ENCODE peak calls at places on chromosomes 12 and 14, in four cellular contexts. One of them, this sample, is unnamed.

GRCh38 chr12:7782055-7782454 is 7.1 kb upstream of the NANOG start:
- DNase-seq in SK-N-SH: no peak
- DNase-seq in HepG2: no peak
- DNase-seq in GM12878: no peak
- DNase-seq in this sample: no peak

GRCh38 chr12:42987216-42987631 is 397.7 kb upstream of the PRICKLE1 start:
- DNase-seq in GM12878: no peak
- DNase-seq in SK-N-SH: peak; percentile 55
- DNase-seq in HepG2: no peak
- DNase-seq in this sample: no peak

GRCh38 chr12:664779-665092 is 1.5 kb upstream of the NINJ2 start:
- DNase-seq in GM12878: no peak
- DNase-seq in SK-N-SH: no peak
- DNase-seq in HepG2: no peak
- DNase-seq in this sample: no peak

GRCh38 chr14:60151715-60152114 is 13.5 kb downstream of the DHRS7 start:
- DNase-seq in SK-N-SH: peak; percentile 76
- DNase-seq in HepG2: no peak
- DNase-seq in GM12878: no peak
- DNase-seq in this sample: no peak

GRCh38 chr12:79689477-79690155 is 1.1 kb downstream of the PAWR start:
- DNase-seq in HepG2: peak; percentile 27
- DNase-seq in SK-N-SH: peak; percentile 52
- DNase-seq in GM12878: no peak
- DNase-seq in this sample: no peak

GRCh38 chr12:1630827-1631591 is 2.0 kb downstream of the WNT5B start:
- DNase-seq in SK-N-SH: peak; percentile 49
- DNase-seq in HepG2: peak; percentile 24
- DNase-seq in GM12878: no peak
- DNase-seq in this sample: no peak

GRCh38 chr12:54018608-54018984 is 9.6 kb upstream of the HOXC6 start:
- DNase-seq in SK-N-SH: peak; percentile 66
- DNase-seq in GM12878: no peak
- DNase-seq in HepG2: no peak
- DNase-seq in this sample: no peak

GRCh38 chr12:87923361-87923760 is 105.8 kb downstream of the C12orf50 start:
- DNase-seq in HepG2: no peak
- DNase-seq in SK-N-SH: no peak
- DNase-seq in GM12878: no peak
- DNase-seq in this sample: no peak

GRCh38 chr14:104707629-104708595 is 16.1 kb upstream of the ADSS1 start:
- DNase-seq in GM12878: no peak
- DNase-seq in SK-N-SH: no peak
- DNase-seq in HepG2: no peak
- DNase-seq in this sample: no peak

GRCh38 chr12:124740691-124741137 is 123.0 kb downstream of the SCARB1 start:
- DNase-seq in SK-N-SH: no peak
- DNase-seq in GM12878: no peak
- DNase-seq in HepG2: peak; percentile 71
- DNase-seq in this sample: no peak

GRCh38 chr14:71358209-71358931 is 451.1 kb downstream of the PCNX1 start:
- DNase-seq in HepG2: no peak
- DNase-seq in GM12878: peak; percentile 56
- DNase-seq in SK-N-SH: no peak
- DNase-seq in this sample: no peak

GRCh38 chr12:94244165-94245133 is 96.1 kb downstream of the PLXNC1 start:
- DNase-seq in GM12878: no peak
- DNase-seq in SK-N-SH: no peak
- DNase-seq in HepG2: no peak
- DNase-seq in this sample: no peak

GRCh38 chr14:67820428-67820881 is 876 bp downstream of the RAD51B start:
- DNase-seq in HepG2: peak; percentile 12
- DNase-seq in GM12878: no peak
- DNase-seq in SK-N-SH: peak; percentile 18
- DNase-seq in this sample: no peak

DNA sequence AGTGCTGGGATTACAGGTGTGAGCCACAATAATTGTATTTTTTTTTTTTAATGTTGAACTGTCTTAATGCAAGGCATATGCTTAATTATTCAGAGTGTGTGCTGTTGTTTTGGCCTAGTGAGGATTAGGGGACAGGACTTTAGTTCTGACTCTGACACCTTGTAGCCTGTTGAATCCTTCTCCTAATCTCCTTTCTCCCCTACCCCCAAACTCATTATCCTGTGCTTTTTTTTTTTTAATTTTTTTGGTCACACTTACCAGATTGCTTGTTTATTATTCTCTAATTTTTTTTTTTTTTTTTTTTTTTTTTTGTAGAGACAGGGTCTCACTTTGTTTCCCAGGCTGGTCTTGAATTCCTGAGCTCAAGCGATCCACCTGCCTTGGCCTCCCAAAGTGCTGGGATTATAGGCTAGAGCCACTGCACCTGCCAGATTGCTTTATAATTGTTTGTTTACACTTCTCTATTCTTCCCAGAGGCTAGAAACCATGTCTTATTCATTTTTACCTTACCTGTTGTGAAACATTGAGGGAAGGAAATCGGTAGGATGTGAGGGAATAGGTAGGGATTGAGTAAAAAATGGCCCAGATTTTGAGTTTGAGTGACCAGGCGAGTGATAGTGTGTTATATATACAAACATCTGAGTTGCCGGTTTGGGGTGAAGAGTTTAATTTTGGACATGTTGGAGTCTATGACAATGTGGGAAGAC is 32.2 kb downstream of the DIP2B start:
- DNase-seq in GM12878: no peak
- DNase-seq in HepG2: no peak
- DNase-seq in SK-N-SH: no peak
- DNase-seq in this sample: no peak
- TF ChIP-seq TCF12 in GM12878: no peak
- TF ChIP-seq TCF12 in HepG2: no peak
- TF ChIP-seq TCF12 in SK-N-SH: no peak
- TF ChIP-seq TCF12 in this sample: no peak

GRCh38 chr12:116919247-116919671 is 8.5 kb downstream of the FBXW8 start:
- DNase-seq in HepG2: no peak
- DNase-seq in GM12878: no peak
- DNase-seq in SK-N-SH: no peak
- DNase-seq in this sample: no peak
- H3K27ac ChIP-seq in HepG2: no peak overlapping the region
- H3K27ac ChIP-seq in GM12878: no peak overlapping the region
- H3K27ac ChIP-seq in SK-N-SH: no peak overlapping the region
- H3K27ac ChIP-seq in this sample: no peak overlapping the region

DNA sequence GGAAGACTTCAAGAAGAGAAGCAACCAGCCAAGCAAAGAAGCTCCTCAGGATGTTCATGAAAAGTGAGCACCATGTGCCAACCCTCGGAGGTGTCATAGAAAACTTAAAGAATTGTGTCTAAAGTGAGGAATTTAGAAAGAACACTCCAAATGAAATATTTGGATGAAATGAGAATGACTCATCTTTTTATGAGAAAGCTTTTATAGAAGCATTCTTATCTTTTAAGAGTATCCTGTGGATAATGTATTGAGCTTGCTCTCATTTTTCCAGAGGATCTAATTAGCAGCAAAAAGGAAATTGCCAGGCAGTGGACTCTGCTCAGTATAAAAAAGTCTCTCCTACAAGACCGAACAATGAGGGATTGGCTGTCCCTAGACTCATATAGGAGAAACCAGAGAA is 454.9 kb downstream of the LRIG3 start:
- DNase-seq in SK-N-SH: no peak
- DNase-seq in HepG2: no peak
- DNase-seq in GM12878: no peak
- DNase-seq in this sample: no peak
- TF ChIP-seq TCF12 in SK-N-SH: peak; percentile 16
- TF ChIP-seq TCF12 in HepG2: no peak
- TF ChIP-seq TCF12 in GM12878: no peak
- TF ChIP-seq TCF12 in this sample: no peak

DNA sequence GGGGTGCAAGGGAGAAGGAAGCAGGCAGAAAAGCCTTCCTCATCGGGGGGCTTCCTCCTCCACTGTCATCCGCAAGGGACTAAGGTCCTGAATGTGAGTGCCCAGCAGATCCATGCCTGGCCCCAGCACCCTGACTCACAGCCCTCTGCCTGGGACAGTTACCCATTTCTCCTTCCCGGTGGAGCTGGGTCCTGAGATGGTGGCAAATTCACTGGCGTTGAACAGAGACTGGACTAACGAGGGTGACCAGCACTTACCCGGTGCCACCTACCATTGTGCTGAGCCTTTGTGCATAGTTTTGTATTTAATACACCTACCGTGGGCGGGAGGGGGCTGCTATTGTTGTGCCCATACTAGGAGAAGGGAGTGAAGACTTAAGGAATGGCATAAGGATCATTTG is 30.9 kb upstream of the PLEKHG6 start:
- DNase-seq in HepG2: no peak
- DNase-seq in GM12878: no peak
- DNase-seq in SK-N-SH: no peak
- DNase-seq in this sample: no peak
- H3K27ac ChIP-seq in HepG2: peak overlapping the region; percentile 75
- H3K27ac ChIP-seq in GM12878: no peak overlapping the region
- H3K27ac ChIP-seq in SK-N-SH: peak overlapping the region; percentile 88
- H3K27ac ChIP-seq in this sample: no peak overlapping the region

GRCh38 chr12:76967181-76967885 is 88.5 kb upstream of the CSRP2 start:
- DNase-seq in GM12878: no peak
- DNase-seq in HepG2: no peak
- DNase-seq in SK-N-SH: no peak
- DNase-seq in this sample: no peak
- TF ChIP-seq TCF12 in GM12878: no peak
- TF ChIP-seq TCF12 in HepG2: no peak
- TF ChIP-seq TCF12 in SK-N-SH: no peak
- TF ChIP-seq TCF12 in this sample: no peak

GRCh38 chr12:98646165-98646764 is 1.2 kb downstream of the APAF1 start:
- DNase-seq in SK-N-SH: no peak
- DNase-seq in HepG2: peak; percentile 5
- DNase-seq in GM12878: no peak
- DNase-seq in this sample: no peak
- H3K27ac ChIP-seq in SK-N-SH: peak overlapping the region; percentile 97
- H3K27ac ChIP-seq in HepG2: peak overlapping the region; percentile 84
- H3K27ac ChIP-seq in GM12878: peak overlapping the region; percentile 94
- H3K27ac ChIP-seq in this sample: no peak overlapping the region

DNA sequence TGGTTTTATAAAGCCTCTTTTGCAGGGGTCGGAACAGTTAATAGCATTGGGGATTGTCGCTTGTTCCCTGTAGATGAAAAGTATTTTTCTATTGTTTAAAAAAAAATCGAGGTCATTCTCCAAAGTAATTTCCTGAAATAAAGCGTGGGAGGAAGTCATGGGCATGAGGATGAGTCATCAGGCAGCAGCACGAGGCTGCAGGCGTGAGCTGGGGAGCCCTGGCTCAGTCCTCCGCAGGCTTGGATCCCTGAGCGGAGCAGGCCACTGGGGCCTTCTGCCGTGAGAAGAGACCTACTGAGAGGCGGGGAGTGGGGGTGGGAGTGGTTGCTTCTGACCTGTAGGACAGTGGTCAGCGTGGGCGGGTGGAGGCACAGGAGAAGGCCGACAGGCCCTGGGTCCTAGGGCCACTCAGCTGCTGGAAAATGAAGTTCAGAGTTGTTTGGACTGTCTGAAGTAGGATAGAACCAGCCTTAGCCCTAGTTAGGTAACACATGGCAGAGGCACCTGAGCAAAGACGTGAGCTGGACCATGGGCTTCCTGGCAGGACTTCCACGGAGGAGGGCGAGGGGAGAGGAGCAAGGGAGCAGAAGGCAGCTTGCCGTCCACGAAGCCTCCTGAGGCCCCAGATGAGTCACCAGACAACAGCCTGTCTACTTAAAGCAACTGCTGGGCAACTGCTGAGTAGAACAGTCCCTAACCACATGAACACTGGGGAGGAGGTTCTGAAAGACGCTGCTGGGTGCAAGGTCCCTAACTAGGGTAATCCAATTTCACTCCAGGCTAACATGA is 21.1 kb upstream of the LGALS3 start:
- DNase-seq in GM12878: no peak
- DNase-seq in HepG2: peak; percentile 83
- DNase-seq in SK-N-SH: no peak
- DNase-seq in this sample: no peak
- TF ChIP-seq TCF12 in GM12878: no peak
- TF ChIP-seq TCF12 in HepG2: no peak
- TF ChIP-seq TCF12 in SK-N-SH: no peak
- TF ChIP-seq TCF12 in this sample: no peak

GRCh38 chr14:51333901-51334432 is 93.9 kb downstream of the TMX1 start:
- DNase-seq in HepG2: no peak
- DNase-seq in GM12878: no peak
- DNase-seq in SK-N-SH: no peak
- DNase-seq in this sample: no peak

GRCh38 chr14:51335521-51335920 is 95.5 kb downstream of the TMX1 start:
- DNase-seq in GM12878: no peak
- DNase-seq in HepG2: no peak
- DNase-seq in SK-N-SH: no peak
- DNase-seq in this sample: no peak

GRCh38 chr14:51336304-51336703 is 96.3 kb downstream of the TMX1 start:
- DNase-seq in GM12878: no peak
- DNase-seq in SK-N-SH: no peak
- DNase-seq in HepG2: no peak
- DNase-seq in this sample: no peak

GRCh38 chr14:51331651-51332367 is 91.8 kb downstream of the TMX1 start:
- DNase-seq in GM12878: no peak
- DNase-seq in SK-N-SH: no peak
- DNase-seq in HepG2: no peak
- DNase-seq in this sample: no peak

DNA sequence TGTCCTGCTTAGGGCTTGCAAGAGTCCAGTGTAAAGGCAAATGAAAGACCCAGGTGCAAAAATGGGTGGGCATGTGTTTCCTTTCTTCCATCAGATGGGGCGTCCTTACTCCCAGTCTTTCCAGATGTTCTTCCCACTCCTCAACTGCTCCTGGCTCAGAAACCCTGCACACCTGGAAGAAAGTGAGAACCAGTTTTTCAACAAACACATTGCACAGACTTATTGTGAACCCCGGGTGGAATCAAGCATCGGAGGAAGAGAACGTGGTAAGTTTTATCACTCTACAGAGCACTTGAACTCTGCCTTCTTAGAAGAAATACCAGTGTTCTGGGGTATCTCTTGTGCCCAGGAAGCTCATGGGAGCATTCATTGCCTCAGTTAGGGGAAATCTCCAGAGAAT is 93.3 kb downstream of the TMX1 start:
- DNase-seq in GM12878: no peak
- DNase-seq in SK-N-SH: no peak
- DNase-seq in HepG2: no peak
- DNase-seq in this sample: no peak
- H3K27ac ChIP-seq in GM12878: no peak overlapping the region
- H3K27ac ChIP-seq in SK-N-SH: peak overlapping the region; percentile 83
- H3K27ac ChIP-seq in HepG2: no peak overlapping the region
- H3K27ac ChIP-seq in this sample: no peak overlapping the region

GRCh38 chr12:111438501-111438900 is 32.8 kb downstream of the SH2B3 start:
- DNase-seq in SK-N-SH: no peak
- DNase-seq in GM12878: no peak
- DNase-seq in HepG2: no peak
- DNase-seq in this sample: no peak
- TF ChIP-seq TCF12 in SK-N-SH: no peak
- TF ChIP-seq TCF12 in GM12878: no peak
- TF ChIP-seq TCF12 in HepG2: no peak
- TF ChIP-seq TCF12 in this sample: no peak